ENCODE peak calls at places on chromosomes 2 and 18, in ten cellular contexts. F is GM12865; C is CD8-positive, alpha-beta T cell; E is NCI-H2081; P is GF-D8; I is HFFc6; V is activated CD4-positive, alpha-beta T cell treated with anti-CD3 and anti-CD28 coated beads for 48 hours; W is epithelial cell of prostate; B is glutamatergic neuron; R is myocyte. Q is an unnamed sample.

GRCh38 chr18:13287372-13287771 is 68.8 kb downstream of the LDLRAD4 start:
- DNase-seq in F (no peak), C (no peak), E (no peak), P (no peak), I (no peak), V (no peak), W (no peak), B (no peak), R (no peak), Q (no peak)

GRCh38 chr2:126220336-126220735 is 435.6 kb upstream of the GYPC start:
- DNase-seq in F (no peak), C (no peak), E (no peak), P (no peak), I (peak), V (no peak), W (no peak), B (no peak), R (no peak), Q (no peak)

GRCh38 chr18:77000527-77000926 is 132.1 kb downstream of the MBP start:
- DNase-seq in F (peak), C (peak), E (peak), P (no peak), I (peak), V (peak), W (no peak), B (peak), R (peak), Q (no peak)

GRCh38 chr18:75156139-75156750 is 52.7 kb downstream of the PTGR3 start:
- DNase-seq in F (no peak), C (no peak), E (no peak), P (no peak), I (no peak), V (no peak), W (no peak), B (no peak), R (no peak), Q (no peak)

GRCh38 chr2:86037141-86037794 is 68.4 kb downstream of the POLR1A start:
- DNase-seq in F (no peak), C (peak), E (no peak), P (peak), I (peak), V (peak), W (no peak), B (no peak), R (peak), Q (no peak)

GRCh38 chr18:22471546-22472131 is 53.9 kb upstream of the CTAGE1 start:
- DNase-seq in F (no peak), C (no peak), E (no peak), P (no peak), I (peak), V (no peak), W (no peak), B (no peak), R (no peak), Q (no peak)

GRCh38 chr2:135999899-136000298 is 14.5 kb upstream of the DARS1 start:
- DNase-seq in F (no peak), C (no peak), E (no peak), P (no peak), I (no peak), V (no peak), W (no peak), B (no peak), R (no peak), Q (no peak)

GRCh38 chr18:23099621-23100020 is 35.7 kb upstream of the CABLES1 start:
- DNase-seq in F (no peak), C (no peak), E (no peak), P (no peak), I (no peak), V (no peak), W (peak), B (no peak), R (peak), Q (no peak)

GRCh38 chr2:120463527-120463926 is 117.6 kb downstream of the INHBB start:
- DNase-seq in F (no peak), C (no peak), E (no peak), P (no peak), I (no peak), V (no peak), W (no peak), B (peak), R (no peak), Q (no peak)

GRCh38 chr2:238724728-238725127 is 123.2 kb upstream of the TWIST2 start:
- DNase-seq in F (no peak), C (no peak), E (no peak), P (no peak), I (no peak), V (no peak), W (no peak), B (no peak), R (no peak), Q (no peak)

GRCh38 chr2:177466337-177467195 is 74.0 kb downstream of the AGPS start:
- DNase-seq in F (no peak), C (no peak), E (no peak), P (no peak), I (no peak), V (no peak), W (no peak), B (no peak), R (peak), Q (no peak)

Q was measured in LNCaP clone FGC.